ENCODE peak calls at places on chromosome 7, in six cellular contexts. One of them, this sample, is unnamed.

GRCh38 chr7:124720195-124720594 is 45.4 kb downstream of the GPR37 start:
- DNase-seq in HuH-7: peak
- DNase-seq in activated gamma-delta T cell: no peak
- DNase-seq in AG20443: no peak
- DNase-seq in type B pancreatic cell: no peak
- DNase-seq in adrenal gland: no peak
- DNase-seq in this sample: no peak

GRCh38 chr7:30874656-30875317 is 36.9 kb upstream of the AQP1 start:
- DNase-seq in HuH-7: no peak
- DNase-seq in activated gamma-delta T cell: no peak
- DNase-seq in AG20443: no peak
- DNase-seq in type B pancreatic cell: no peak
- DNase-seq in adrenal gland: no peak
- DNase-seq in this sample: no peak

GRCh38 chr7:108299251-108300014 is 156.8 kb downstream of the NRCAM start:
- DNase-seq in HuH-7: peak
- DNase-seq in activated gamma-delta T cell: no peak
- DNase-seq in AG20443: no peak
- DNase-seq in type B pancreatic cell: no peak
- DNase-seq in adrenal gland: no peak
- DNase-seq in this sample: no peak

GRCh38 chr7:99177165-99177564 is 30.8 kb downstream of the KPNA7 start:
- DNase-seq in HuH-7: no peak
- DNase-seq in activated gamma-delta T cell: no peak
- DNase-seq in AG20443: no peak
- DNase-seq in type B pancreatic cell: no peak
- DNase-seq in adrenal gland: no peak
- DNase-seq in this sample: no peak

GRCh38 chr7:1432411-1433082 is 26.7 kb downstream of the MICALL2 start:
- DNase-seq in HuH-7: peak
- DNase-seq in activated gamma-delta T cell: peak
- DNase-seq in AG20443: peak
- DNase-seq in type B pancreatic cell: no peak
- DNase-seq in adrenal gland: peak
- DNase-seq in this sample: no peak

GRCh38 chr7:108166687-108167086 is 36.5 kb upstream of the LAMB4 start:
- DNase-seq in HuH-7: no peak
- DNase-seq in activated gamma-delta T cell: no peak
- DNase-seq in AG20443: no peak
- DNase-seq in type B pancreatic cell: no peak
- DNase-seq in adrenal gland: no peak
- DNase-seq in this sample: no peak

GRCh38 chr7:151051108-151051507 is 2.8 kb downstream of the ASIC3 start:
- DNase-seq in HuH-7: no peak
- DNase-seq in activated gamma-delta T cell: peak
- DNase-seq in AG20443: peak
- DNase-seq in type B pancreatic cell: no peak
- DNase-seq in adrenal gland: peak
- DNase-seq in this sample: no peak

GRCh38 chr7:76356823-76357222 is 2.0 kb downstream of the YWHAG start:
- DNase-seq in HuH-7: no peak
- DNase-seq in activated gamma-delta T cell: no peak
- DNase-seq in AG20443: no peak
- DNase-seq in type B pancreatic cell: no peak
- DNase-seq in adrenal gland: peak
- DNase-seq in this sample: no peak

This sample was measured in vagina.